ENCODE peak calls at places on chromosomes 5 and 9, in eight cellular contexts. R is sigmoid colon, Y is uterus, L is lower leg skin, K is GM12865, S is left ventricle myocardium inferior, C is upper lobe of right lung, V is hepatocyte. G is an unnamed sample.

GRCh38 chr9:126438757-126439401 is 112.2 kb downstream of the MVB12B start:
- DNase-seq in R (peak), Y (no peak), L (peak), K (no peak), S (no peak), C (no peak), V (no peak), G (no peak)

GRCh38 chr9:5140151-5140550 is 45.3 kb downstream of the INSL6 start:
- DNase-seq in R (no peak), Y (no peak), L (no peak), K (no peak), S (no peak), C (no peak), V (no peak), G (peak)

GRCh38 chr9:33148367-33149019 is 18.6 kb downstream of the B4GALT1 start:
- DNase-seq in R (peak), Y (no peak), L (peak), K (no peak), S (no peak), C (no peak), V (no peak), G (no peak)

GRCh38 chr9:108645520-108645919 is 210.3 kb downstream of the ACTL7B start:
- DNase-seq in R (no peak), Y (no peak), L (no peak), K (no peak), S (no peak), C (no peak), V (no peak), G (peak)

GRCh38 chr5:124764585-124764984 is 18.1 kb upstream of the ZNF608 start:
- DNase-seq in R (no peak), Y (no peak), L (no peak), K (no peak), S (no peak), C (no peak), V (no peak), G (no peak)

GRCh38 chr5:127941646-127942045 is 141.9 kb upstream of the SLC12A2 start:
- DNase-seq in R (no peak), Y (no peak), L (no peak), K (no peak), S (no peak), C (no peak), V (peak), G (no peak)

GRCh38 chr9:35526087-35526801 is 36.3 kb downstream of the RUSC2 start:
- DNase-seq in R (no peak), Y (no peak), L (no peak), K (no peak), S (no peak), C (no peak), V (no peak), G (peak)

GRCh38 chr5:50740832-50741231 is 74.4 kb downstream of the PARP8 start:
- DNase-seq in R (no peak), Y (no peak), L (no peak), K (no peak), S (no peak), C (no peak), V (no peak), G (no peak)

GRCh38 chr5:20020235-20020634 is 32.2 kb upstream of the CDH18 start:
- DNase-seq in R (no peak), Y (no peak), L (no peak), K (no peak), S (no peak), C (no peak), V (no peak), G (no peak)

GRCh38 chr9:109972026-109973005 is 192.3 kb downstream of the PALM2AKAP2 start:
- DNase-seq in R (no peak), Y (no peak), L (no peak), K (peak), S (no peak), C (no peak), V (no peak), G (no peak)
- TF ChIP-seq CTCF in R (no peak), Y (no peak), L (no peak), K (peak), S (no peak), C (no peak), V (no peak), G (peak)

DNA sequence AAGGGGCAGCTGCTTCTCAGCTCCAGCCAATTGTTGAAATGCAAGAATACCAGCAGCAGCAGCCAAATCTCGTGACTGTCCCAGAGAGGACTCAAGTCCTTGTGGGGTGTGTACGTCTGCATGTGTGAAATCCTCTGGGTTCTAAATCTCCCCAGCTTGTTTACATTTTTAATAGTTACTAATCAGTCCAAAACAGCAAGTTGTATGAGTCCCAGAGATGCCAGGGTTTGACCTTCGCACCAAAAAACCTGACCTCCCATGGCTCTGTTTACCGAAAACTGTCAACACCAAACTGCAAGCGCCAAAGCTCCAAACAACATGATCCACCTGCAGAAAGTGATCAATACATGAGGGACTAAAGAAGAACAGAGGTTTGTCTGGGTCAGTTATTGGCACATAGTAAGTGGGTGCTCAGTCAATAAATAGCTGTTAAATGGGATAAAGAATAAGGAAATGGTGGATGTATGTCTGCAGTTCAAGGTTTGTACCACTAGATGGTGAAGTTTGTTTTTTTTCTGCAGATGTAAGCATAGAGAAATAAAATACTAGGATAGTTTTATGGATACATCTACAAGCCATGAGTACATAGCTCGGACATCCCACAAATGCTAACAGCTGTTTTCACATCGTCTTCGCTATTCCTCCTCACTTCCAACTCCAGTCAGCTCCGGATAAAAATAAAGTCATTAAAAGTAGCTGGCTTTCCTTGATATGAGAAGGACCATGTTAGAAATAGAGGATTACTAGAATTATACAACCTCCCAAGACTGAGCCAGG is 85.3 kb upstream of the ADRB2 start:
- DNase-seq in R (peak), Y (no peak), L (no peak), K (peak), S (no peak), C (no peak), V (peak), G (peak)
- H3K4me3 ChIP-seq in R (no peak), Y (no peak), L (no peak), K (no peak), S (no peak), C (no peak), V (no peak), G (no peak)

DNA sequence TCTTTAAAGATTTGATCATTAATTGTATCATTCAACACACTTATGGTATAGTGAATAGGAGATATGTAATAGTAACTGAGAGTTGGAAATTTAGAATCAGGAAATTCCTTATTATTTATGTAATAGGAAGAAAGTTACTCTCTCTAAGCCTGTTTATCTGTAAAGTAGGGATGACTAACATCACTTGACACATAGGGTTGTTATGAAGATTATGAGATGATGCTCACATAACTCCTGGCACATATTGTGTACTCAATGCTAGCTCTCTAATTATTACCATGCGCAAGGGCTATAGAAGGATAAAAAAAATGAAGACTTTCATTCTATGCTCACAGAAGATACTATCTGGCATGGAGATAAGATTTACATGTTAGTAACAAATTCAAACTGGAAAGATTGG is 149.9 kb downstream of the ISOC1 start:
- DNase-seq in R (no peak), Y (no peak), L (no peak), K (no peak), S (no peak), C (no peak), V (no peak), G (peak)
- TF ChIP-seq CTCF in R (no peak), Y (no peak), L (no peak), K (no peak), S (no peak), C (no peak), V (no peak), G (no peak)

GRCh38 chr9:113057193-113057592 is 669 bp upstream of the ZFP37 start:
- DNase-seq in R (no peak), Y (no peak), L (no peak), K (no peak), S (no peak), C (no peak), V (no peak), G (no peak)
- H3K4me3 ChIP-seq in R (peak), Y (peak), L (peak), K (peak), S (peak), C (peak), V (peak), G (peak)

GRCh38 chr5:5885782-5886181 is 463.3 kb downstream of the ICE1 start:
- DNase-seq in R (no peak), Y (no peak), L (no peak), K (no peak), S (no peak), C (no peak), V (no peak), G (no peak)

GRCh38 chr5:5884593-5884992 is 462.1 kb downstream of the ICE1 start:
- DNase-seq in R (no peak), Y (no peak), L (no peak), K (no peak), S (no peak), C (no peak), V (no peak), G (no peak)

GRCh38 chr5:5886353-5886752 is 463.9 kb downstream of the ICE1 start:
- DNase-seq in R (no peak), Y (no peak), L (no peak), K (no peak), S (no peak), C (no peak), V (no peak), G (no peak)

GRCh38 chr5:5887818-5888217 is 465.3 kb downstream of the ICE1 start:
- DNase-seq in R (no peak), Y (no peak), L (no peak), K (no peak), S (no peak), C (no peak), V (no peak), G (no peak)

DNA sequence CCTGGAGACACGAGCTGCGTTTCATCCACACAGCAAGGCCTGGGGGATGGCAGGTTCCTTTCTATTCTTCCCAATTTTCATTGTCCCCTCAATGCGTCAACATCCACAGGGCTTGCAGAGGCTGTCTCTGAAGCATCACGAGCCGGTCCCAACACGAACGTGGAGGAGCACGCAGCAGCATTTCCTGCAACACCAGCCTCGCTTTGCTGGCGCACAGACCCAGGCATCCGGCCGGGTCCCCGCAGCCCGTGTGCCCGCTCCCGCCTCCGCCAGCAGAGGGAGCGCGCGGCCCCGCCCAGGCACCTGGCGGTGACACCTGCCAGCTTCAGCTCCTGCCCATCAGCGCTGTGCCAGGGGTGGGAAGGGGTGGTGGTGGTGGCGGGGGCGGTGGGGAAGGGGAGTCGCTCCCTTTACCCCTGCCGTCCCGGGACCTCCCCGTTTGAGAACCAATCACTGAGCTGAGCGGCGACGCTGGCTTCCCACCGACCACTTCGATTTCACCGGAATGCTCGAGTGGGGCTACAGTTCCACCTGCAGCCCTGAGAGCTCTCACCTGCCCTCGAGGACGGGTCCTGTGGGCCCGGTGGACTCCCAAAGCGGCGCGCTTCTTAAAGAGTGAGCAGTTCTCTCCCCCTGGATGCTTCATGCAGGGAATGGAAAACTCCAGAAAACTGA is 464.5 kb downstream of the ICE1 start:
- DNase-seq in R (no peak), Y (no peak), L (no peak), K (peak), S (no peak), C (peak), V (peak), G (no peak)
- TF ChIP-seq CTCF in R (no peak), Y (no peak), L (no peak), K (peak), S (peak), C (peak), V (peak), G (no peak)

GRCh38 chr5:146758076-146758475 is 120.5 kb downstream of the PPP2R2B start:
- DNase-seq in R (no peak), Y (no peak), L (no peak), K (no peak), S (no peak), C (no peak), V (no peak), G (no peak)
- H3K4me3 ChIP-seq in R (no peak), Y (no peak), L (no peak), K (no peak), S (no peak), C (no peak), V (no peak), G (no peak)

GRCh38 chr5:178120661-178121357 is 7.5 kb downstream of the N4BP3 start:
- DNase-seq in R (peak), Y (peak), L (peak), K (peak), S (peak), C (peak), V (peak), G (peak)
- TF ChIP-seq CTCF in R (peak), Y (no peak), L (no peak), K (peak), S (peak), C (peak), V (peak), G (peak)

DNA sequence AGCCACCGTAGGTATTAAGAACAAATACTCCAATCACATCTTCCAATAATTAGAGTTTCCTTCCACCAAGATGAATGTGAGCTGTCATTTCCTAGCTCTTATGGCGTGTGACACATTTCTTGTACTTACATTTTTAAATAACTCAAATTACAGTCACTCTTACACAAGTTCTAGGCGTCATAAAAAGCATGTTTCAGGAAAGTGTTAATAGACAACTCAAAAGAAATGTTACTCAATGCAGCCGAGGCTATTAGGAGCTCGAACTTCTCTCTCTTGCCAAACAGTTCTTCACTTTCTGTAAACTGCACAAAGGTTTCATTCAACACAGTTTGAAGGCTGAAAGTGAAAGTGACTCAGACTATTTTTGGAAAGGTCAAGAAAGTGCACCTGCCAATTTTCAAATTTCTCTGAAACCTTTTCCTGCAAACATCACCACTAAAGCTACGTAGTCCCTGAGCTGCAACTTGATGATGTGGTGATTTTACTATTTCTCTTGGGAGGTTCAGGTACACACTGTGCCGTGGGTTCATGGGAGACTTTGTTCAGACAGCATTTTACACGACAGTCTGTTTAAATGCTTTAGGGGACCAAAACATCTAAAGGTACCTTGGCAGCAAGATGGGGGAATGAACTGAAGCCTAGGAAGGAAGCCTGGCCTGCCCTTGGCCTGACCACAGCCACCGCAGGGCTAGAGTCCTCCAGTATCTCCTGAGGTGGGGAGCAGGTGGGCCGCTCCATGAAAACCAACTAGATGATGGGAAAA is 153.6 kb downstream of the AUH start:
- DNase-seq in R (no peak), Y (no peak), L (no peak), K (peak), S (no peak), C (no peak), V (no peak), G (peak)
- H3K4me3 ChIP-seq in R (peak), Y (no peak), L (no peak), K (no peak), S (peak), C (no peak), V (no peak), G (no peak)

DNA sequence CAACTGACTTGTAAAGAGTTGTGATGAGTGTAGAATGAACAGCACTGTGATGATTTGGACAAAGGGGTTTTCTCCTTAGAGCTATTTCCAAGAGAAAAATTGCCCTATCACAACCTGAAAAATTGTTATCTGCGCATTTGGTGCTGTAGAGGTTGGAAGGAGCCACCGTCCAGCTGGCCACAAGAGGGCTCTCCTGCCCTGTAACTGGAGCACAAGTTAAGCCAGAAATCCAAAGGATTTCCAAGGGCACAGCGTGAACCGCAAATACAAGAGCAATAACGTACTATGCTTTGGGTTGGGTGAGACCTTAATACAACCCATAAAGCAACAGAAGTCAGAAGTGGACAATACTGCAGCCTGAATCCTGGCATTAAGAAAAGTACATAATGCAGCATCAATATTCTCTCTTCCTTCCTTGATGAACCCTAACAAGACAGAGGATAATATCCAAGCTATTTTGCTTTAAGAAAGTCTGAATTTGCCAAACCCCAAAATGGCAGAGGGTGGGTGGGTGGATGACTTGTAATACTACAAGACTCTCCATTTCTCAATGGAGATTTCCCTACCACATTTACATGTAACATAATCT is 56.8 kb upstream of the SMIM32 start:
- DNase-seq in R (no peak), Y (peak), L (no peak), K (peak), S (peak), C (peak), V (peak), G (peak)
- TF ChIP-seq CTCF in R (peak), Y (peak), L (no peak), K (peak), S (peak), C (peak), V (peak), G (peak)

GRCh38 chr5:177546262-177546741 is 8.1 kb downstream of the FAM193B start:
- DNase-seq in R (peak), Y (peak), L (peak), K (no peak), S (no peak), C (no peak), V (peak), G (peak)
- H3K4me3 ChIP-seq in R (no peak), Y (no peak), L (no peak), K (no peak), S (no peak), C (no peak), V (no peak), G (no peak)

G was measured in fibroblast of mammary gland.